ENCODE peak calls at places on chromosomes 11 and 22, in nine cellular contexts. M is Panc1, I is cardiac muscle cell, J is psoas muscle, B is A549, A is vagina, D is ovary, O is mammary epithelial cell, W is A673. G is an unnamed sample.
A peak's percentile ranks its signal among the peaks of the same experiment; 100 is the strongest.

GRCh38 chr22:37443086-37443485 is 15.8 kb upstream of the ELFN2 start:
- DNase-seq in M (no peak), I (no peak), J (no peak), B (no peak), A (no peak), D (no peak), O (no peak), W (no peak), G (no peak)

GRCh38 chr11:25816411-25816810 is 515.5 kb upstream of the ANO3 start:
- DNase-seq in M (no peak), I (no peak), J (no peak), B (no peak), A (no peak), D (no peak), O (no peak), W (no peak), G (no peak)

GRCh38 chr22:39388261-39389011 is 11.1 kb upstream of the TAB1 start:
- DNase-seq in M (no peak), I (peak; percentile 92), J (peak; percentile 83), B (peak; percentile 48), A (no peak), D (peak; percentile 91), O (peak; percentile 34), W (peak; percentile 67), G (peak; percentile 78)

GRCh38 chr11:128859563-128860441 is 7.3 kb downstream of the KCNJ1 start:
- DNase-seq in M (peak; percentile 45), I (peak; percentile 76), J (peak; percentile 64), B (peak; percentile 66), A (no peak), D (peak; percentile 41), O (peak; percentile 31), W (peak; percentile 79), G (peak; percentile 25)

GRCh38 chr22:32754413-32755041 is 47.0 kb upstream of the TIMP3 start:
- DNase-seq in M (no peak), I (peak; percentile 80), J (peak; percentile 75), B (peak; percentile 33), A (no peak), D (no peak), O (peak; percentile 42), W (no peak), G (peak; percentile 29)

GRCh38 chr22:47575291-47575690 is 812.8 kb downstream of the TBC1D22A start:
- DNase-seq in M (no peak), I (no peak), J (no peak), B (no peak), A (no peak), D (no peak), O (no peak), W (no peak), G (no peak)

GRCh38 chr11:66861051-66861773 is 4.3 kb downstream of the LRFN4 start:
- DNase-seq in M (no peak), I (no peak), J (no peak), B (no peak), A (no peak), D (no peak), O (no peak), W (no peak), G (no peak)

GRCh38 chr11:62855571-62856332 is 16.4 kb upstream of the WDR74 start:
- DNase-seq in M (peak; percentile 92), I (peak; percentile 98), J (peak; percentile 98), B (peak; percentile 98), A (peak; percentile 98), D (peak; percentile 96), O (peak; percentile 98), W (peak; percentile 99), G (peak; percentile 97)

GRCh38 chr22:38292694-38293093 is 19.9 kb upstream of the TMEM184B start:
- DNase-seq in M (no peak), I (peak; percentile 68), J (no peak), B (no peak), A (no peak), D (no peak), O (no peak), W (no peak), G (no peak)

GRCh38 chr22:46187862-46188261 is 37.5 kb downstream of the PPARA start:
- DNase-seq in M (no peak), I (no peak), J (no peak), B (no peak), A (peak; percentile 37), D (no peak), O (peak; percentile 26), W (no peak), G (no peak)

GRCh38 chr22:49207008-49207775 is 620.5 kb downstream of the BRD1 start:
- DNase-seq in M (no peak), I (no peak), J (no peak), B (no peak), A (peak; percentile 65), D (peak; percentile 1), O (no peak), W (no peak), G (no peak)

GRCh38 chr11:96246718-96247540 is 96.1 kb downstream of the MAML2 start:
- DNase-seq in M (no peak), I (no peak), J (no peak), B (peak; percentile 7), A (no peak), D (no peak), O (peak; percentile 72), W (peak; percentile 41), G (no peak)

GRCh38 chr11:68598816-68599653 is 85.3 kb upstream of the GAL start:
- DNase-seq in M (no peak), I (no peak), J (no peak), B (no peak), A (no peak), D (no peak), O (no peak), W (no peak), G (no peak)

GRCh38 chr22:26642465-26643367 is 14.7 kb upstream of the MIAT start:
- DNase-seq in M (no peak), I (peak; percentile 21), J (no peak), B (no peak), A (no peak), D (no peak), O (no peak), W (peak; percentile 22), G (no peak)

GRCh38 chr11:35553021-35553420 is 27.6 kb upstream of the PAMR1 start:
- DNase-seq in M (no peak), I (no peak), J (no peak), B (no peak), A (no peak), D (no peak), O (no peak), W (no peak), G (no peak)

GRCh38 chr11:35555238-35555887 is 29.9 kb upstream of the PAMR1 start:
- DNase-seq in M (no peak), I (no peak), J (no peak), B (no peak), A (no peak), D (no peak), O (no peak), W (no peak), G (no peak)

GRCh38 chr11:35553831-35554230 is 28.4 kb upstream of the PAMR1 start:
- DNase-seq in M (no peak), I (peak; percentile 42), J (no peak), B (peak; percentile 2), A (peak; percentile 64), D (no peak), O (no peak), W (no peak), G (no peak)

GRCh38 chr11:35558468-35558867 is 33.1 kb upstream of the PAMR1 start:
- DNase-seq in M (no peak), I (peak; percentile 60), J (no peak), B (no peak), A (no peak), D (no peak), O (no peak), W (no peak), G (no peak)

DNA sequence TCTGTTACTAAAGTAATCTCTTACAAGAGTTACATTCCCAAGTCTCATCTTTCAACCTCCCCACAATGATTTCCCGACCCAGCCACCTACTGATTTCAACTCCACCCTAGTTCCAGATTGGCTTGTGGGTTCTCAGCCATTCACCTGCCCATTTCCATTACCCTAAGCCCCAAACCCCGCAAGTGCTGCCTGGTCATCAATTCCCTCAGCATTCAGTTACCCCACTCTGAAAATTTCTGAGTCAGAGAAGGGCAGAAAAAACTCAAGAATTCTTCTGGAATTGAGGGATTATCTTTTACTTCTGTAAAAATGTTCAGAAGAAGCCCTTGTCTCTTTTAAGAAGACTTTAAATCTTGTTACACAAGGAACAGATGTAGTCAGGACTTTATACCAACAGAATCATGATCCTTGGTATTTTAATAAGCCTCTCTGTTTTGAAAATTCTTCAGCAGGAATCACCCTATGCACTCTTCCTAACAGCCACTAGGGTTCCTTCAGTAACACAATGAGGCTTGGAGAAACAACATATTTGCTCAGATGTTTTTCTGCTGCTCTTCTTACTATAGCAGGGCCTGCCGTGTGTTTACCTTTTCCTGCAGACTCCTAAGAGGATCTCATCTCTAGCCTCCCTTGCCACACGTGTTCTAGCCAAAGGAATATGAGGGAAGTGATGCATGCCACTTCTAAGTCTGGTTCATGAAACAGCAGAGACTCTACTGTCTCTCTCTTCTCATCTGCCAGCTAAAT is 29.2 kb upstream of the PAMR1 start:
- DNase-seq in M (no peak), I (peak; percentile 34), J (no peak), B (peak; percentile 8), A (no peak), D (no peak), O (no peak), W (peak; percentile 42), G (no peak)
- TF ChIP-seq CTCF in M (peak; percentile 26), I (peak; percentile 46), J (no peak), B (peak; percentile 10), A (no peak), D (no peak), O (peak; percentile 44), W (peak; percentile 68), G (no peak)

GRCh38 chr11:125955856-125956255 is 10.0 kb downstream of the VSIG10L2 start:
- DNase-seq in M (no peak), I (no peak), J (no peak), B (no peak), A (peak; percentile 87), D (no peak), O (no peak), W (no peak), G (no peak)
- H3K27ac ChIP-seq in M (no peak overlapping the region), I (no peak overlapping the region), J (no peak overlapping the region), B (no peak overlapping the region), A (no peak overlapping the region), D (no peak overlapping the region), O (no peak overlapping the region), W (no peak overlapping the region), G (no peak overlapping the region)

DNA sequence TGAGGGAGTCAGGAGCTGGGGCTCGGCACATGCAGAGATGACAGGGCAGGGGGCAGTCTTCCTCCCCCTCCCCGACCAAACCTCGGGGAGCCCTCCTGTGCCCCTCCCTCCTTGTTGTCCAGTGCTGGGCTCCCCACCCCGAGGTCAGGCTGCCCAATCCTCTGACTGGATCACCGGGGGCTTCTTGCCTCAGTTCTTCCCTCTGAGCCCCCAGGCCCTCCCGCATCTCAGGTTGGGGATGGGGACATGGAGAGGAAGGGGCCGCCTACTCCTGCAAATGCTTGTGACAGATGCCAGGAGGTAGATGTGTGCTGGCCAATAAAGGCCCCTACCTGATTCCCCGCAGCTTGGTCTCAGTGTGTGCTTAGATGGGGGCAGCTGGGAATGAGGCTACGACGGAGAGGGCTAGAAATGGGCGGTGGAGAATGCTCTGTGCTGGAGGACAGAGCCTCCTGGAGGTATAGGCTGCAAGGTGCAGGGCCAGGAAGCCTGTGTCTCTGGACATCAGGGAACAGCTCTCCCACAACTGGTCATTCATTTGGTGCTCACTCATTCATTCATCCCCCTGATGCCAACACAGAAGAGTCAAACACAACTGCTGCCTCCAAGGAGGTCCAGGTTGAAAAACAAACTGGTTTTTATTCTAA is 8.4 kb downstream of the RHBDD3 start:
- DNase-seq in M (no peak), I (peak; percentile 7), J (no peak), B (peak; percentile 29), A (no peak), D (no peak), O (no peak), W (no peak), G (no peak)
- TF ChIP-seq CTCF in M (no peak), I (no peak), J (no peak), B (no peak), A (no peak), D (no peak), O (no peak), W (peak; percentile 11), G (no peak)

GRCh38 chr11:71507102-71507501 is 20.0 kb upstream of the KRTAP5-7 start:
- DNase-seq in M (no peak), I (no peak), J (no peak), B (no peak), A (no peak), D (no peak), O (no peak), W (no peak), G (no peak)
- H3K27ac ChIP-seq in M (no peak overlapping the region), I (no peak overlapping the region), J (no peak overlapping the region), B (no peak overlapping the region), A (no peak overlapping the region), D (no peak overlapping the region), O (no peak overlapping the region), W (no peak overlapping the region), G (no peak overlapping the region)

G was measured in RWPE1.